ENCODE peak calls at places on chromosomes 13 and 19, in eight cellular contexts. One of them, this sample, is unnamed.

GRCh38 chr19:11242864-11243797 is 3.7 kb downstream of the ANGPTL8 start:
- DNase-seq in neural progenitor cell: peak
- DNase-seq in lung: peak
- DNase-seq in activated B cell treated with CpG ODN at 0.5 μM for 24 hours: peak
- DNase-seq in fibroblast of pulmonary artery: peak
- DNase-seq in fibroblast of lung: peak
- DNase-seq in MCF 10A: peak
- DNase-seq in thoracic aorta: peak
- DNase-seq in this sample: peak

GRCh38 chr19:8269724-8270123 is 38.4 kb downstream of the CD320 start:
- DNase-seq in neural progenitor cell: no peak
- DNase-seq in lung: peak
- DNase-seq in activated B cell treated with CpG ODN at 0.5 μM for 24 hours: no peak
- DNase-seq in fibroblast of pulmonary artery: no peak
- DNase-seq in fibroblast of lung: no peak
- DNase-seq in MCF 10A: no peak
- DNase-seq in thoracic aorta: no peak
- DNase-seq in this sample: no peak

GRCh38 chr13:31172535-31172934 is 10.8 kb upstream of the HSPH1 start:
- DNase-seq in neural progenitor cell: no peak
- DNase-seq in lung: no peak
- DNase-seq in activated B cell treated with CpG ODN at 0.5 μM for 24 hours: no peak
- DNase-seq in fibroblast of pulmonary artery: peak
- DNase-seq in fibroblast of lung: peak
- DNase-seq in MCF 10A: peak
- DNase-seq in thoracic aorta: no peak
- DNase-seq in this sample: no peak

GRCh38 chr19:40143612-40144011 is 47.6 kb upstream of the MAP3K10 start:
- DNase-seq in neural progenitor cell: no peak
- DNase-seq in lung: no peak
- DNase-seq in activated B cell treated with CpG ODN at 0.5 μM for 24 hours: no peak
- DNase-seq in fibroblast of pulmonary artery: no peak
- DNase-seq in fibroblast of lung: no peak
- DNase-seq in MCF 10A: no peak
- DNase-seq in thoracic aorta: no peak
- DNase-seq in this sample: no peak

GRCh38 chr19:47081095-47081494 is 32.5 kb downstream of the ZC3H4 start:
- DNase-seq in neural progenitor cell: no peak
- DNase-seq in lung: no peak
- DNase-seq in activated B cell treated with CpG ODN at 0.5 μM for 24 hours: no peak
- DNase-seq in fibroblast of pulmonary artery: no peak
- DNase-seq in fibroblast of lung: no peak
- DNase-seq in MCF 10A: no peak
- DNase-seq in thoracic aorta: no peak
- DNase-seq in this sample: no peak

GRCh38 chr13:41079725-41080124 is 18.4 kb downstream of the WBP4 start:
- DNase-seq in neural progenitor cell: no peak
- DNase-seq in lung: no peak
- DNase-seq in activated B cell treated with CpG ODN at 0.5 μM for 24 hours: no peak
- DNase-seq in fibroblast of pulmonary artery: no peak
- DNase-seq in fibroblast of lung: no peak
- DNase-seq in MCF 10A: no peak
- DNase-seq in thoracic aorta: no peak
- DNase-seq in this sample: no peak

GRCh38 chr19:47113446-47114348 is at the start of gene ZC3H4:
- DNase-seq in neural progenitor cell: peak
- DNase-seq in lung: peak
- DNase-seq in activated B cell treated with CpG ODN at 0.5 μM for 24 hours: peak
- DNase-seq in fibroblast of pulmonary artery: peak
- DNase-seq in fibroblast of lung: peak
- DNase-seq in MCF 10A: peak
- DNase-seq in thoracic aorta: peak
- DNase-seq in this sample: peak

GRCh38 chr13:111335263-111335662 is 14.8 kb downstream of the TEX29 start:
- DNase-seq in neural progenitor cell: no peak
- DNase-seq in lung: no peak
- DNase-seq in activated B cell treated with CpG ODN at 0.5 μM for 24 hours: no peak
- DNase-seq in fibroblast of pulmonary artery: no peak
- DNase-seq in fibroblast of lung: no peak
- DNase-seq in MCF 10A: no peak
- DNase-seq in thoracic aorta: no peak
- DNase-seq in this sample: no peak

GRCh38 chr13:29589234-29589633 is 6.3 kb downstream of the SLC7A1 start:
- DNase-seq in neural progenitor cell: peak
- DNase-seq in lung: no peak
- DNase-seq in activated B cell treated with CpG ODN at 0.5 μM for 24 hours: no peak
- DNase-seq in fibroblast of pulmonary artery: no peak
- DNase-seq in fibroblast of lung: peak
- DNase-seq in MCF 10A: no peak
- DNase-seq in thoracic aorta: no peak
- DNase-seq in this sample: no peak

GRCh38 chr13:34698953-34699352 is 243.1 kb upstream of the NBEA start:
- DNase-seq in neural progenitor cell: no peak
- DNase-seq in lung: no peak
- DNase-seq in activated B cell treated with CpG ODN at 0.5 μM for 24 hours: no peak
- DNase-seq in fibroblast of pulmonary artery: peak
- DNase-seq in fibroblast of lung: peak
- DNase-seq in MCF 10A: peak
- DNase-seq in thoracic aorta: no peak
- DNase-seq in this sample: no peak

GRCh38 chr19:29531458-29532025 is 5.7 kb downstream of the VSTM2B start:
- DNase-seq in neural progenitor cell: no peak
- DNase-seq in lung: no peak
- DNase-seq in activated B cell treated with CpG ODN at 0.5 μM for 24 hours: no peak
- DNase-seq in fibroblast of pulmonary artery: no peak
- DNase-seq in fibroblast of lung: no peak
- DNase-seq in MCF 10A: no peak
- DNase-seq in thoracic aorta: no peak
- DNase-seq in this sample: peak

GRCh38 chr19:58001895-58002369 is 688 bp downstream of the ZNF606 start:
- DNase-seq in neural progenitor cell: no peak
- DNase-seq in lung: no peak
- DNase-seq in activated B cell treated with CpG ODN at 0.5 μM for 24 hours: no peak
- DNase-seq in fibroblast of pulmonary artery: peak
- DNase-seq in fibroblast of lung: peak
- DNase-seq in MCF 10A: no peak
- DNase-seq in thoracic aorta: no peak
- DNase-seq in this sample: no peak

GRCh38 chr19:41871573-41872383 is 5.3 kb upstream of the CD79A start:
- DNase-seq in neural progenitor cell: no peak
- DNase-seq in lung: no peak
- DNase-seq in activated B cell treated with CpG ODN at 0.5 μM for 24 hours: peak
- DNase-seq in fibroblast of pulmonary artery: no peak
- DNase-seq in fibroblast of lung: no peak
- DNase-seq in MCF 10A: peak
- DNase-seq in thoracic aorta: no peak
- DNase-seq in this sample: no peak

GRCh38 chr13:26688286-26688685 is 72.3 kb downstream of the GPR12 start:
- DNase-seq in neural progenitor cell: no peak
- DNase-seq in lung: no peak
- DNase-seq in activated B cell treated with CpG ODN at 0.5 μM for 24 hours: no peak
- DNase-seq in fibroblast of pulmonary artery: no peak
- DNase-seq in fibroblast of lung: no peak
- DNase-seq in MCF 10A: no peak
- DNase-seq in thoracic aorta: no peak
- DNase-seq in this sample: no peak

GRCh38 chr19:2043269-2043641 is 7.8 kb downstream of the MKNK2 start:
- DNase-seq in neural progenitor cell: peak
- DNase-seq in lung: no peak
- DNase-seq in activated B cell treated with CpG ODN at 0.5 μM for 24 hours: peak
- DNase-seq in fibroblast of pulmonary artery: no peak
- DNase-seq in fibroblast of lung: no peak
- DNase-seq in MCF 10A: no peak
- DNase-seq in thoracic aorta: no peak
- DNase-seq in this sample: no peak

GRCh38 chr13:39600766-39601165 is 2.2 kb downstream of the LHFPL6 start:
- DNase-seq in neural progenitor cell: peak
- DNase-seq in lung: no peak
- DNase-seq in activated B cell treated with CpG ODN at 0.5 μM for 24 hours: no peak
- DNase-seq in fibroblast of pulmonary artery: peak
- DNase-seq in fibroblast of lung: no peak
- DNase-seq in MCF 10A: no peak
- DNase-seq in thoracic aorta: peak
- DNase-seq in this sample: no peak
- TF ChIP-seq CTCF in neural progenitor cell: peak
- TF ChIP-seq CTCF in lung: no peak
- TF ChIP-seq CTCF in activated B cell treated with CpG ODN at 0.5 μM for 24 hours: no peak
- TF ChIP-seq CTCF in fibroblast of pulmonary artery: peak
- TF ChIP-seq CTCF in fibroblast of lung: peak
- TF ChIP-seq CTCF in MCF 10A: no peak
- TF ChIP-seq CTCF in thoracic aorta: peak
- TF ChIP-seq CTCF in this sample: no peak

GRCh38 chr13:24636776-24637175 is 43.4 kb upstream of the ATP12A start:
- DNase-seq in neural progenitor cell: no peak
- DNase-seq in lung: no peak
- DNase-seq in activated B cell treated with CpG ODN at 0.5 μM for 24 hours: no peak
- DNase-seq in fibroblast of pulmonary artery: no peak
- DNase-seq in fibroblast of lung: no peak
- DNase-seq in MCF 10A: no peak
- DNase-seq in thoracic aorta: no peak
- DNase-seq in this sample: no peak
- TF ChIP-seq CTCF in neural progenitor cell: no peak
- TF ChIP-seq CTCF in lung: no peak
- TF ChIP-seq CTCF in activated B cell treated with CpG ODN at 0.5 μM for 24 hours: no peak
- TF ChIP-seq CTCF in fibroblast of pulmonary artery: no peak
- TF ChIP-seq CTCF in fibroblast of lung: no peak
- TF ChIP-seq CTCF in MCF 10A: no peak
- TF ChIP-seq CTCF in thoracic aorta: no peak
- TF ChIP-seq CTCF in this sample: no peak

GRCh38 chr13:101945435-101945834 is 456.4 kb downstream of the FGF14 start:
- DNase-seq in neural progenitor cell: peak
- DNase-seq in lung: no peak
- DNase-seq in activated B cell treated with CpG ODN at 0.5 μM for 24 hours: no peak
- DNase-seq in fibroblast of pulmonary artery: no peak
- DNase-seq in fibroblast of lung: no peak
- DNase-seq in MCF 10A: peak
- DNase-seq in thoracic aorta: no peak
- DNase-seq in this sample: peak

GRCh38 chr13:101939370-101939769 is 462.5 kb downstream of the FGF14 start:
- DNase-seq in neural progenitor cell: no peak
- DNase-seq in lung: no peak
- DNase-seq in activated B cell treated with CpG ODN at 0.5 μM for 24 hours: no peak
- DNase-seq in fibroblast of pulmonary artery: no peak
- DNase-seq in fibroblast of lung: no peak
- DNase-seq in MCF 10A: no peak
- DNase-seq in thoracic aorta: no peak
- DNase-seq in this sample: no peak

GRCh38 chr13:101942535-101943157 is 459.2 kb downstream of the FGF14 start:
- DNase-seq in neural progenitor cell: peak
- DNase-seq in lung: no peak
- DNase-seq in activated B cell treated with CpG ODN at 0.5 μM for 24 hours: no peak
- DNase-seq in fibroblast of pulmonary artery: no peak
- DNase-seq in fibroblast of lung: no peak
- DNase-seq in MCF 10A: no peak
- DNase-seq in thoracic aorta: no peak
- DNase-seq in this sample: peak

GRCh38 chr13:101942038-101942437 is 459.8 kb downstream of the FGF14 start:
- DNase-seq in neural progenitor cell: peak
- DNase-seq in lung: no peak
- DNase-seq in activated B cell treated with CpG ODN at 0.5 μM for 24 hours: no peak
- DNase-seq in fibroblast of pulmonary artery: peak
- DNase-seq in fibroblast of lung: peak
- DNase-seq in MCF 10A: peak
- DNase-seq in thoracic aorta: no peak
- DNase-seq in this sample: peak

DNA sequence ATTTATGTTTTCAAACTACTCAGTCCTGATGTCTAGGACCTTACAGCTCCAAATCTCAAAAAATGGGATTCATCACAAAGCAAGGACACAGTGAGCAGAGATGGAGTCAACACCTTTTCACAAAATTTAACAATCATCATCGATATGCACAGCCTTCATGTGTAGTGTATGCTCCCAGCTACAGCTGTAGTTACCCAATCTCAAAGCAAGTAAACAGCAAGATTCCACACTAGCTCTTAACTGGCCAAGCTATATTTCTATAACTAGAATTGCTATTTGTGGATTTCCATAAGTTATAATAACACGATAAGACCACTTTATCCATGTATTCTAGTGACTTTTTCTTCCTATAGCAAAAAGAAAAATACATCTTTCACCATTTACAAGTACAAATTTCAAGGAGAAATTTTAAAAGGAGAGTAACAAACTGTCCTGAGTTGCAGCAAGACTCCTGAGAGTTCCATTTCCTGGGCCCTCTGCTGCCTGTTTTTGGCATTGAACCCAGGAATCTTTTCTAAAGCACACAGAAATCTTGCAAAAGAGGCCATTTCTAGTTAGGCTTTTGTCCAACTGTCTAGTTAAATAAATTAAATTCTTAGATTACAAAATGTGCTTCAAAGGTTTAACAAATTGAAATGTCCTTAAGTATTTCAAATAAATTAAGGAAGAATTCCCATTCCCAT is 460.6 kb downstream of the FGF14 start:
- DNase-seq in neural progenitor cell: no peak
- DNase-seq in lung: no peak
- DNase-seq in activated B cell treated with CpG ODN at 0.5 μM for 24 hours: no peak
- DNase-seq in fibroblast of pulmonary artery: peak
- DNase-seq in fibroblast of lung: peak
- DNase-seq in MCF 10A: peak
- DNase-seq in thoracic aorta: no peak
- DNase-seq in this sample: peak
- TF ChIP-seq CTCF in neural progenitor cell: peak
- TF ChIP-seq CTCF in lung: no peak
- TF ChIP-seq CTCF in activated B cell treated with CpG ODN at 0.5 μM for 24 hours: no peak
- TF ChIP-seq CTCF in fibroblast of pulmonary artery: no peak
- TF ChIP-seq CTCF in fibroblast of lung: peak
- TF ChIP-seq CTCF in MCF 10A: peak
- TF ChIP-seq CTCF in thoracic aorta: no peak
- TF ChIP-seq CTCF in this sample: peak

GRCh38 chr13:101452519-101453485 is at the start of gene ITGBL1:
- DNase-seq in neural progenitor cell: no peak
- DNase-seq in lung: no peak
- DNase-seq in activated B cell treated with CpG ODN at 0.5 μM for 24 hours: no peak
- DNase-seq in fibroblast of pulmonary artery: peak
- DNase-seq in fibroblast of lung: no peak
- DNase-seq in MCF 10A: no peak
- DNase-seq in thoracic aorta: no peak
- DNase-seq in this sample: no peak
- TF ChIP-seq CTCF in neural progenitor cell: no peak
- TF ChIP-seq CTCF in lung: no peak
- TF ChIP-seq CTCF in activated B cell treated with CpG ODN at 0.5 μM for 24 hours: no peak
- TF ChIP-seq CTCF in fibroblast of pulmonary artery: no peak
- TF ChIP-seq CTCF in fibroblast of lung: no peak
- TF ChIP-seq CTCF in MCF 10A: no peak
- TF ChIP-seq CTCF in thoracic aorta: no peak
- TF ChIP-seq CTCF in this sample: no peak